ENCODE peak calls at places on chromosomes 3 and 15, in eight cellular contexts. One of them, this sample, is unnamed.

GRCh38 chr3:2510746-2511145 is 412.1 kb downstream of the CNTN4 start:
- DNase-seq in Kasumi-1: no peak
- DNase-seq in GM12865: no peak
- DNase-seq in NCI-H524 treated with DMSO at 0.1 percent for 48 hours: no peak
- DNase-seq in CD8-positive, alpha-beta memory T cell: no peak
- DNase-seq in RPMI7951: no peak
- DNase-seq in EL: no peak
- DNase-seq in ELR: no peak
- DNase-seq in this sample: no peak

GRCh38 chr3:194637066-194637465 is 3.8 kb upstream of the TMEM44 start:
- DNase-seq in GM12865: no peak
- DNase-seq in NCI-H524 treated with DMSO at 0.1 percent for 48 hours: no peak
- DNase-seq in Kasumi-1: no peak
- DNase-seq in ELR: peak
- DNase-seq in RPMI7951: no peak
- DNase-seq in EL: no peak
- DNase-seq in CD8-positive, alpha-beta memory T cell: no peak
- DNase-seq in this sample: no peak

GRCh38 chr15:45471151-45471550 is 51.4 kb downstream of the SLC30A4 start:
- DNase-seq in Kasumi-1: no peak
- DNase-seq in EL: no peak
- DNase-seq in ELR: no peak
- DNase-seq in GM12865: no peak
- DNase-seq in RPMI7951: no peak
- DNase-seq in CD8-positive, alpha-beta memory T cell: no peak
- DNase-seq in NCI-H524 treated with DMSO at 0.1 percent for 48 hours: no peak
- DNase-seq in this sample: no peak

GRCh38 chr15:37007301-37007700 is 93.0 kb downstream of the MEIS2 start:
- DNase-seq in EL: no peak
- DNase-seq in RPMI7951: peak
- DNase-seq in ELR: no peak
- DNase-seq in Kasumi-1: no peak
- DNase-seq in CD8-positive, alpha-beta memory T cell: no peak
- DNase-seq in GM12865: no peak
- DNase-seq in NCI-H524 treated with DMSO at 0.1 percent for 48 hours: no peak
- DNase-seq in this sample: no peak

GRCh38 chr3:195139876-195140240 is 131.1 kb downstream of the XXYLT1 start:
- DNase-seq in ELR: peak
- DNase-seq in RPMI7951: peak
- DNase-seq in CD8-positive, alpha-beta memory T cell: no peak
- DNase-seq in Kasumi-1: no peak
- DNase-seq in EL: peak
- DNase-seq in GM12865: no peak
- DNase-seq in NCI-H524 treated with DMSO at 0.1 percent for 48 hours: no peak
- DNase-seq in this sample: no peak

GRCh38 chr15:95972136-95972553 is 358.4 kb upstream of the NR2F2 start:
- DNase-seq in GM12865: peak
- DNase-seq in RPMI7951: peak
- DNase-seq in CD8-positive, alpha-beta memory T cell: no peak
- DNase-seq in Kasumi-1: peak
- DNase-seq in EL: peak
- DNase-seq in NCI-H524 treated with DMSO at 0.1 percent for 48 hours: no peak
- DNase-seq in ELR: peak
- DNase-seq in this sample: no peak

GRCh38 chr15:79394231-79394630 is 37.9 kb upstream of the MINAR1 start:
- DNase-seq in EL: peak
- DNase-seq in Kasumi-1: no peak
- DNase-seq in GM12865: no peak
- DNase-seq in NCI-H524 treated with DMSO at 0.1 percent for 48 hours: no peak
- DNase-seq in RPMI7951: no peak
- DNase-seq in CD8-positive, alpha-beta memory T cell: no peak
- DNase-seq in ELR: no peak
- DNase-seq in this sample: no peak

GRCh38 chr15:49314729-49315128 is 108.3 kb upstream of the FGF7 start:
- DNase-seq in GM12865: no peak
- DNase-seq in NCI-H524 treated with DMSO at 0.1 percent for 48 hours: no peak
- DNase-seq in ELR: no peak
- DNase-seq in Kasumi-1: no peak
- DNase-seq in EL: no peak
- DNase-seq in CD8-positive, alpha-beta memory T cell: no peak
- DNase-seq in RPMI7951: no peak
- DNase-seq in this sample: no peak

GRCh38 chr15:39942101-39942752 is 8.3 kb downstream of the EIF2AK4 start:
- DNase-seq in RPMI7951: peak
- DNase-seq in Kasumi-1: no peak
- DNase-seq in GM12865: no peak
- DNase-seq in CD8-positive, alpha-beta memory T cell: no peak
- DNase-seq in ELR: peak
- DNase-seq in NCI-H524 treated with DMSO at 0.1 percent for 48 hours: no peak
- DNase-seq in EL: peak
- DNase-seq in this sample: no peak

GRCh38 chr3:143002083-143002712 is 828 bp downstream of the U2SURP start:
- DNase-seq in EL: peak
- DNase-seq in NCI-H524 treated with DMSO at 0.1 percent for 48 hours: no peak
- DNase-seq in CD8-positive, alpha-beta memory T cell: no peak
- DNase-seq in RPMI7951: peak
- DNase-seq in GM12865: peak
- DNase-seq in ELR: peak
- DNase-seq in Kasumi-1: peak
- DNase-seq in this sample: no peak

GRCh38 chr15:92770641-92771040 is 115.1 kb upstream of the FAM174B start:
- DNase-seq in CD8-positive, alpha-beta memory T cell: no peak
- DNase-seq in NCI-H524 treated with DMSO at 0.1 percent for 48 hours: no peak
- DNase-seq in RPMI7951: no peak
- DNase-seq in EL: no peak
- DNase-seq in ELR: no peak
- DNase-seq in GM12865: no peak
- DNase-seq in Kasumi-1: no peak
- DNase-seq in this sample: no peak

GRCh38 chr3:126522363-126522788 is 1.6 kb upstream of the CHST13 start:
- DNase-seq in RPMI7951: peak
- DNase-seq in EL: peak
- DNase-seq in GM12865: peak
- DNase-seq in CD8-positive, alpha-beta memory T cell: peak
- DNase-seq in ELR: peak
- DNase-seq in NCI-H524 treated with DMSO at 0.1 percent for 48 hours: no peak
- DNase-seq in Kasumi-1: peak
- DNase-seq in this sample: peak

GRCh38 chr3:71128951-71129350 is 454.6 kb downstream of the FOXP1 start:
- DNase-seq in NCI-H524 treated with DMSO at 0.1 percent for 48 hours: no peak
- DNase-seq in EL: no peak
- DNase-seq in Kasumi-1: no peak
- DNase-seq in CD8-positive, alpha-beta memory T cell: no peak
- DNase-seq in GM12865: no peak
- DNase-seq in ELR: no peak
- DNase-seq in RPMI7951: no peak
- DNase-seq in this sample: no peak

GRCh38 chr15:78261062-78261461 is 3.3 kb upstream of the DNAJA4 start:
- DNase-seq in RPMI7951: no peak
- DNase-seq in CD8-positive, alpha-beta memory T cell: no peak
- DNase-seq in GM12865: no peak
- DNase-seq in Kasumi-1: no peak
- DNase-seq in ELR: no peak
- DNase-seq in NCI-H524 treated with DMSO at 0.1 percent for 48 hours: no peak
- DNase-seq in EL: no peak
- DNase-seq in this sample: no peak

GRCh38 chr3:10623578-10624275 is 118.3 kb upstream of the ATP2B2 start:
- DNase-seq in EL: no peak
- DNase-seq in Kasumi-1: no peak
- DNase-seq in RPMI7951: no peak
- DNase-seq in ELR: no peak
- DNase-seq in CD8-positive, alpha-beta memory T cell: no peak
- DNase-seq in NCI-H524 treated with DMSO at 0.1 percent for 48 hours: no peak
- DNase-seq in GM12865: no peak
- DNase-seq in this sample: no peak

GRCh38 chr3:184180165-184180564 is 5.5 kb downstream of the AP2M1 start:
- DNase-seq in CD8-positive, alpha-beta memory T cell: no peak
- DNase-seq in NCI-H524 treated with DMSO at 0.1 percent for 48 hours: no peak
- DNase-seq in GM12865: no peak
- DNase-seq in Kasumi-1: no peak
- DNase-seq in RPMI7951: peak
- DNase-seq in EL: peak
- DNase-seq in ELR: peak
- DNase-seq in this sample: no peak

This sample was measured in naive thymus-derived CD8-positive, alpha-beta T cell.